ENCODE peak calls at places on chromosome 1, in five cellular contexts. B is dorsolateral prefrontal cortex, K is epithelial cell of esophagus, J is fibroblast of mammary gland, G is hepatocyte. N is an unnamed sample.

GRCh38 chr1:211606914-211607751 is 28.2 kb upstream of the SLC30A1 start:
- DNase-seq in B (no peak), K (no peak), J (no peak), G (no peak), N (no peak)

GRCh38 chr1:46274224-46275029 is 26.9 kb downstream of the RAD54L start:
- DNase-seq in B (no peak), K (no peak), J (no peak), G (no peak), N (no peak)

GRCh38 chr1:202586018-202586821 is 124.0 kb downstream of the SYT2 start:
- DNase-seq in B (no peak), K (peak), J (peak), G (peak), N (no peak)

GRCh38 chr1:85976806-85977205 is 179.8 kb downstream of the COL24A1 start:
- DNase-seq in B (no peak), K (no peak), J (no peak), G (no peak), N (no peak)

GRCh38 chr1:234218078-234218477 is 155.2 kb upstream of the COA6 start:
- DNase-seq in B (no peak), K (peak), J (no peak), G (no peak), N (no peak)

GRCh38 chr1:38892976-38893375 is 11.6 kb upstream of the GJA9 start:
- DNase-seq in B (no peak), K (no peak), J (no peak), G (no peak), N (no peak)

GRCh38 chr1:12376236-12377064 is 146.6 kb downstream of the VPS13D start:
- DNase-seq in B (peak), K (no peak), J (no peak), G (peak), N (peak)

GRCh38 chr1:245677446-245678240 is 522.9 kb downstream of the KIF26B start:
- DNase-seq in B (no peak), K (no peak), J (peak), G (no peak), N (no peak)

GRCh38 chr1:170598618-170599017 is 65.3 kb upstream of the PRRX1 start:
- DNase-seq in B (no peak), K (no peak), J (no peak), G (no peak), N (no peak)

GRCh38 chr1:214590696-214591095 is 12.3 kb upstream of the CENPF start:
- DNase-seq in B (no peak), K (no peak), J (no peak), G (no peak), N (no peak)

GRCh38 chr1:179814513-179814838 is 63.1 kb downstream of the TOR1AIP2 start:
- DNase-seq in B (peak), K (no peak), J (no peak), G (no peak), N (no peak)

GRCh38 chr1:147673401-147673800 is 3.1 kb upstream of the ACP6 start:
- DNase-seq in B (no peak), K (no peak), J (no peak), G (no peak), N (no peak)

GRCh38 chr1:18288609-18289219 is 181.1 kb downstream of the IGSF21 start:
- DNase-seq in B (no peak), K (no peak), J (no peak), G (peak), N (no peak)

GRCh38 chr1:94986783-94987182 is 59.9 kb upstream of the CNN3 start:
- DNase-seq in B (no peak), K (peak), J (peak), G (no peak), N (no peak)

GRCh38 chr1:29236993-29237905 is 927 bp downstream of the PTPRU start:
- DNase-seq in B (no peak), K (peak), J (no peak), G (peak), N (no peak)
- TF ChIP-seq CTCF in B (no peak), K (no peak), J (no peak), G (no peak), N (peak)

GRCh38 chr1:20324704-20325406 is 34.2 kb downstream of the VWA5B1 start:
- DNase-seq in B (no peak), K (no peak), J (no peak), G (no peak), N (no peak)

GRCh38 chr1:20322081-20322824 is 31.6 kb downstream of the VWA5B1 start:
- DNase-seq in B (no peak), K (no peak), J (peak), G (no peak), N (no peak)

GRCh38 chr1:20325407-20325737 is 34.7 kb downstream of the VWA5B1 start:
- DNase-seq in B (no peak), K (no peak), J (no peak), G (no peak), N (no peak)

GRCh38 chr1:20322825-20323612 is 32.3 kb downstream of the VWA5B1 start:
- DNase-seq in B (no peak), K (no peak), J (peak), G (no peak), N (no peak)

DNA sequence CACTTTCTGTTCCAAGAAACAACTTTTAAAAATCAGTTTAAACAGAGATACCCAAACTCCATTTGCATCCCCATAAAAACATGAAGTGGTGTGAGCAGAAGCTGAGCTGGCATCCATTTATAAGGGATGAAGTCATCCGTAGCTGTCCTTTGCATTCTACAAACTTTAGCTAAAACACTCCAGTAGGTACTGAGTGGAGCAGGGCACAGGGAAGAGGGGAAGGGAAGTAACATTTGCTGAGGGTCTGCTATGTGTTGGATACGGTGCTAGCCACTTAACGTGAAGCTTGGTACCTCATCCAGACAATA is 32.9 kb downstream of the VWA5B1 start:
- DNase-seq in B (no peak), K (no peak), J (peak), G (no peak), N (no peak)
- H3K4me3 ChIP-seq in B (no peak), K (no peak), J (no peak), G (no peak), N (no peak)

DNA sequence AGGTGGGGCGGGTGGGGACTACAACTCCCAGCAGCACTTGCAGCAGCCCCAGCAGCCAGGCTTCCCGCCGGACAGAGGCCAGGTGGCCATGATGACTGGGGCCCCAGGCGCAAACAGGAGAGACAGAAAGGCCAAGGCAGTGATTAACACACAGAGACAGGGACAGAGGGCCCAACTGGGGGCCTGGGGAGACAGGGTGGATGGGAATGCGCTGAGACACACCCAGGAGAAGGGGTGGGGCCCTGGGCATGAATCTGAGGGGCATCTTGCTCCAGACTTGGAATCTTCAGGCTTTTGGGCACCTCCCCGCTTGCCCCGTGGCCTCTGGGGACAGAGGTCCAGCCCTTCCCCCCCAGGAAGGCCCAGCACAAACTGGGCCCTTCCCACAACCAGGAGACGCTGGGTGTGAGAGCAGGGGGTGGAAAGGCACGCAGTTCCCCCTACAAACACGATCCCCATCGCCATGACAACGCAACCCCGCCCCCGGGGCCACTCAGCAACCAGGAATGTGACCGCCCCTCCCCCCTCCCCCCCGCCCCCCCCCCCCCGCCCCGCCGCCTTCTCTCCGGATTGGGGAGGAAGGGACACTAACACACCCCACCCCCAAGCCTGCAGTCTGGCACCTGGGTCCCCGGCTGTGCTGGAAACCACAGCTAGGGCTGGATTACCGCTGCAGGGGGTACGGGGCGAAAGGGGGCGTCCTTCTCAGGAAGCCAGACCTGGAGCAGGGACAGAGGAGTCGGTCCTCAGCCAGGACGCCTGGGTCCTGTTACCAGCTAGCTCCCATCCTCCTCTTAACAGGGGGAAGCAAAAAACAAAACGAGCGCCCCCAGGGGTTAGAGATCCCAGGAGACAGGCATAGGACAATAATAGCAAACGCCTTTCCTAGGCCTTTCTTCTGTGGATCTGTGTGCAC is 4.5 kb downstream of the HDGF start:
- DNase-seq in B (peak), K (peak), J (peak), G (peak), N (no peak)
- TF ChIP-seq CTCF in B (no peak), K (peak), J (no peak), G (peak), N (peak)

GRCh38 chr1:240254006-240254405 is 162.3 kb downstream of the FMN2 start:
- DNase-seq in B (no peak), K (no peak), J (no peak), G (no peak), N (no peak)
- H3K4me3 ChIP-seq in B (no peak), K (no peak), J (no peak), G (no peak), N (no peak)

N was measured in LNCaP clone FGC.